ENCODE peak calls at places on chromosomes 13 and 19, in ten cellular contexts. F is GM23248, V is HCT116, Q is hepatocyte, A is OCI-LY7, K is PC-9, N is MM.1S, P is PC-3, J is SK-N-SH, Z is Karpas-422. G is an unnamed sample. For H3K9me2, the result is how much of the 10 kb centered on the place peaks cover.

GRCh38 chr19:1361601-1362384 is 21.9 kb upstream of the NDUFS7 start:
- DNase-seq in F (peak), V (no peak), Q (no peak), A (no peak), K (no peak), N (no peak), P (peak), J (no peak), Z (no peak), G (no peak)

GRCh38 chr19:48966541-48967345 is 1.6 kb downstream of the FTL start:
- DNase-seq in F (peak), V (no peak), Q (no peak), A (no peak), K (no peak), N (no peak), P (no peak), J (no peak), Z (peak), G (no peak)

GRCh38 chr13:75787249-75787940 is 151.3 kb downstream of the LMO7 start:
- DNase-seq in F (peak), V (no peak), Q (no peak), A (no peak), K (no peak), N (no peak), P (no peak), J (no peak), Z (no peak), G (no peak)

GRCh38 chr19:33578697-33579096 is 43.1 kb upstream of the CHST8 start:
- DNase-seq in F (no peak), V (no peak), Q (no peak), A (no peak), K (no peak), N (no peak), P (no peak), J (no peak), Z (no peak), G (no peak)

GRCh38 chr13:51397262-51397933 is 55.4 kb downstream of the INTS6 start:
- DNase-seq in F (peak), V (no peak), Q (peak), A (no peak), K (no peak), N (no peak), P (no peak), J (peak), Z (no peak), G (peak)

GRCh38 chr19:18292810-18293641 is 11.6 kb upstream of the JUND start:
- DNase-seq in F (peak), V (peak), Q (peak), A (peak), K (peak), N (no peak), P (peak), J (peak), Z (no peak), G (peak)

GRCh38 chr19:1411255-1412191 is 4.1 kb downstream of the DAZAP1 start:
- DNase-seq in F (peak), V (no peak), Q (no peak), A (no peak), K (no peak), N (no peak), P (no peak), J (no peak), Z (no peak), G (no peak)

GRCh38 chr19:23075031-23075733 is 41.6 kb upstream of the ZNF730 start:
- DNase-seq in F (peak), V (no peak), Q (peak), A (peak), K (peak), N (no peak), P (peak), J (peak), Z (peak), G (peak)

GRCh38 chr19:3550947-3551807 is 6.2 kb downstream of the MFSD12 start:
- DNase-seq in F (no peak), V (no peak), Q (no peak), A (no peak), K (no peak), N (no peak), P (no peak), J (peak), Z (no peak), G (no peak)

GRCh38 chr19:2716275-2716650 is 4.9 kb downstream of the DIRAS1 start:
- DNase-seq in F (no peak), V (no peak), Q (no peak), A (no peak), K (no peak), N (no peak), P (no peak), J (peak), Z (no peak), G (no peak)

GRCh38 chr13:49343255-49343654 is 95.5 kb downstream of the CDADC1 start:
- DNase-seq in F (no peak), V (no peak), Q (no peak), A (no peak), K (no peak), N (no peak), P (no peak), J (no peak), Z (no peak), G (no peak)

GRCh38 chr13:49638416-49639072 is 10.2 kb downstream of the ARL11 start:
- DNase-seq in F (peak), V (no peak), Q (no peak), A (no peak), K (no peak), N (no peak), P (peak), J (no peak), Z (no peak), G (no peak)

GRCh38 chr13:31807090-31807541 is 67.8 kb downstream of the RXFP2 start:
- DNase-seq in F (peak), V (no peak), Q (no peak), A (no peak), K (no peak), N (no peak), P (no peak), J (no peak), Z (no peak), G (no peak)

GRCh38 chr13:103299079-103299478 is 232.9 kb upstream of the SLC10A2 start:
- DNase-seq in F (no peak), V (no peak), Q (peak), A (no peak), K (no peak), N (no peak), P (peak), J (no peak), Z (no peak), G (peak)

GRCh38 chr19:22438011-22438410 is 15.9 kb upstream of the ZNF98 start:
- DNase-seq in F (no peak), V (no peak), Q (no peak), A (no peak), K (no peak), N (no peak), P (no peak), J (no peak), Z (no peak), G (no peak)

GRCh38 chr19:13920940-13921744 is 15.1 kb downstream of the CC2D1A start:
- DNase-seq in F (peak), V (peak), Q (no peak), A (peak), K (no peak), N (peak), P (peak), J (peak), Z (peak), G (peak)

GRCh38 chr13:85997587-85997986 is 198.4 kb upstream of the SLITRK6 start:
- DNase-seq in F (no peak), V (no peak), Q (no peak), A (no peak), K (no peak), N (no peak), P (no peak), J (no peak), Z (no peak), G (no peak)

GRCh38 chr13:82962422-82962821 is 919.9 kb downstream of the SLITRK1 start:
- DNase-seq in F (no peak), V (no peak), Q (no peak), A (no peak), K (no peak), N (no peak), P (no peak), J (no peak), Z (no peak), G (no peak)
- H3K27ac ChIP-seq in F (no peak), V (no peak), Q (no peak), A (no peak), K (no peak), N (no peak), P (no peak), J (no peak), Z (no peak), G (no peak)

GRCh38 chr13:22193070-22193469 is 522.2 kb downstream of the FGF9 start:
- DNase-seq in F (no peak), V (no peak), Q (no peak), A (no peak), K (no peak), N (no peak), P (no peak), J (no peak), Z (no peak), G (no peak)

GRCh38 chr13:22189176-22190048 is 518.5 kb downstream of the FGF9 start:
- DNase-seq in F (no peak), V (no peak), Q (no peak), A (no peak), K (no peak), N (no peak), P (no peak), J (no peak), Z (no peak), G (no peak)

GRCh38 chr13:22187329-22187728 is 516.5 kb downstream of the FGF9 start:
- DNase-seq in F (no peak), V (no peak), Q (no peak), A (no peak), K (no peak), N (no peak), P (no peak), J (no peak), Z (no peak), G (no peak)
- H3K9me2 ChIP-seq in F (under half), V (under half), Q (under half), A (under half), K (under half), N (under half), P (under half), J (under half), Z (under half), G (under half)

GRCh38 chr13:23723463-23723862 is 153.3 kb downstream of the TNFRSF19 start:
- DNase-seq in F (peak), V (no peak), Q (no peak), A (no peak), K (no peak), N (no peak), P (peak), J (no peak), Z (no peak), G (no peak)
- H3K27ac ChIP-seq in F (peak), V (no peak), Q (peak), A (no peak), K (no peak), N (no peak), P (peak), J (peak), Z (no peak), G (no peak)

GRCh38 chr19:47646924-47647323 is 38.0 kb downstream of the BICRA start:
- DNase-seq in F (no peak), V (no peak), Q (no peak), A (no peak), K (no peak), N (no peak), P (no peak), J (no peak), Z (no peak), G (no peak)

GRCh38 chr19:47650695-47651094 is 41.8 kb downstream of the BICRA start:
- DNase-seq in F (no peak), V (no peak), Q (no peak), A (no peak), K (no peak), N (no peak), P (no peak), J (no peak), Z (no peak), G (no peak)

GRCh38 chr19:47651691-47652090 is 42.8 kb downstream of the BICRA start:
- DNase-seq in F (no peak), V (no peak), Q (no peak), A (no peak), K (no peak), N (no peak), P (no peak), J (no peak), Z (no peak), G (peak)

GRCh38 chr19:47651132-47651531 is 42.2 kb downstream of the BICRA start:
- DNase-seq in F (no peak), V (no peak), Q (no peak), A (no peak), K (no peak), N (no peak), P (no peak), J (no peak), Z (no peak), G (no peak)

GRCh38 chr19:47649588-47649987 is 40.7 kb downstream of the BICRA start:
- DNase-seq in F (no peak), V (no peak), Q (no peak), A (no peak), K (no peak), N (no peak), P (no peak), J (no peak), Z (no peak), G (no peak)
- H3K9me2 ChIP-seq in F (under half), V (under half), Q (under half), A (under half), K (under half), N (under half), P (under half), J (under half), Z (under half), G (under half)

GRCh38 chr13:24147570-24147963 is 13.0 kb upstream of the SPATA13 start:
- DNase-seq in F (no peak), V (no peak), Q (peak), A (no peak), K (no peak), N (no peak), P (no peak), J (no peak), Z (no peak), G (no peak)
- H3K27ac ChIP-seq in F (no peak), V (no peak), Q (peak), A (no peak), K (peak), N (no peak), P (peak), J (peak), Z (no peak), G (no peak)

G was measured in GM23338.